ENCODE peak calls at places on chromosomes 12 and 14, in five cellular contexts. Q is upper lobe of right lung, W is H9, I is GM23248, G is tibial nerve. O is an unnamed sample. For H3K4me1 and H3K9me3, the result is how much of the 10 kb centered on the place peaks cover.

GRCh38 chr12:53268637-53269562 is 801 bp downstream of the ESPL1 start:
- DNase-seq in Q (no peak), W (no peak), I (peak), G (no peak), O (no peak)

GRCh38 chr14:79586401-79586800 is 624.9 kb downstream of the DIO2 start:
- DNase-seq in Q (peak), W (no peak), I (no peak), G (no peak), O (no peak)

GRCh38 chr14:87391066-87391465 is 601.9 kb downstream of the GALC start:
- DNase-seq in Q (no peak), W (no peak), I (no peak), G (no peak), O (no peak)

GRCh38 chr12:1914116-1914911 is 4.1 kb downstream of the CACNA2D4 start:
- DNase-seq in Q (no peak), W (peak), I (no peak), G (peak), O (no peak)

GRCh38 chr12:1474567-1475153 is 119.7 kb downstream of the FBXL14 start:
- DNase-seq in Q (no peak), W (no peak), I (peak), G (no peak), O (peak)

GRCh38 chr14:38855513-38855912 is 247.5 kb downstream of the SEC23A start:
- DNase-seq in Q (no peak), W (no peak), I (no peak), G (no peak), O (no peak)

GRCh38 chr14:39857656-39858055 is 425.4 kb upstream of the FBXO33 start:
- DNase-seq in Q (no peak), W (no peak), I (no peak), G (no peak), O (no peak)

GRCh38 chr14:95332641-95333040 is 12.9 kb upstream of the CLMN start:
- DNase-seq in Q (no peak), W (no peak), I (no peak), G (no peak), O (no peak)

GRCh38 chr14:35221462-35221861 is 70.7 kb upstream of the PSMA6 start:
- DNase-seq in Q (no peak), W (no peak), I (peak), G (no peak), O (no peak)

GRCh38 chr14:53399057-53399456 is 245.9 kb upstream of the DDHD1 start:
- DNase-seq in Q (no peak), W (peak), I (peak), G (no peak), O (peak)

GRCh38 chr14:90060965-90061848 is 587 bp upstream of the KCNK13 start:
- DNase-seq in Q (no peak), W (peak), I (peak), G (no peak), O (no peak)

GRCh38 chr14:77580964-77581505 is 35.4 kb downstream of the SPTLC2 start:
- DNase-seq in Q (no peak), W (no peak), I (peak), G (no peak), O (peak)

GRCh38 chr14:97410667-97411286 is 613.6 kb downstream of the VRK1 start:
- DNase-seq in Q (no peak), W (no peak), I (no peak), G (no peak), O (peak)

GRCh38 chr12:45224311-45224710 is 8.4 kb downstream of the ANO6 start:
- DNase-seq in Q (no peak), W (no peak), I (no peak), G (no peak), O (no peak)

GRCh38 chr12:86193931-86194330 is 62.3 kb downstream of the MGAT4C start:
- DNase-seq in Q (no peak), W (no peak), I (no peak), G (no peak), O (peak)

GRCh38 chr12:20704860-20705259 is 9.7 kb downstream of the SLCO1C1 start:
- DNase-seq in Q (no peak), W (no peak), I (no peak), G (no peak), O (peak)

GRCh38 chr14:67187210-67187609 is 2.0 kb upstream of the GARIN2 start:
- DNase-seq in Q (no peak), W (no peak), I (peak), G (no peak), O (peak)

GRCh38 chr12:3333991-3334391 is 157.0 kb upstream of the PRMT8 start:
- DNase-seq in Q (peak), W (no peak), I (no peak), G (no peak), O (no peak)

GRCh38 chr12:55720071-55720564 is at the start of gene RDH5:
- DNase-seq in Q (no peak), W (no peak), I (peak), G (no peak), O (no peak)

GRCh38 chr14:70744631-70745030 is 64.7 kb downstream of the MAP3K9 start:
- DNase-seq in Q (no peak), W (no peak), I (no peak), G (no peak), O (no peak)

GRCh38 chr12:11991604-11992003 is 79.1 kb upstream of the BCL2L14 start:
- DNase-seq in Q (no peak), W (no peak), I (peak), G (no peak), O (no peak)

GRCh38 chr12:123379391-123379790 is 4.5 kb upstream of the KMT5A start:
- DNase-seq in Q (no peak), W (no peak), I (no peak), G (no peak), O (no peak)

GRCh38 chr12:113479193-113479577 is 7.5 kb upstream of the LHX5 start:
- DNase-seq in Q (no peak), W (no peak), I (no peak), G (no peak), O (no peak)

GRCh38 chr12:28033538-28033915 is 61.0 kb upstream of the PTHLH start:
- DNase-seq in Q (no peak), W (no peak), I (peak), G (no peak), O (no peak)

GRCh38 chr12:53543539-53543938 is 36.3 kb upstream of the NPFF start:
- DNase-seq in Q (no peak), W (peak), I (peak), G (peak), O (peak)

GRCh38 chr12:76790564-76791552 is 26.9 kb downstream of the ZDHHC17 start:
- DNase-seq in Q (no peak), W (no peak), I (peak), G (no peak), O (peak)

GRCh38 chr12:11812558-11813421 is 163.3 kb downstream of the ETV6 start:
- DNase-seq in Q (no peak), W (peak), I (peak), G (no peak), O (peak)

GRCh38 chr14:22537436-22538310 is 51.4 kb downstream of the DAD1 start:
- DNase-seq in Q (no peak), W (no peak), I (no peak), G (no peak), O (no peak)

GRCh38 chr12:38102197-38102596 is 214.4 kb upstream of the ALG10B start:
- DNase-seq in Q (no peak), W (no peak), I (no peak), G (no peak), O (no peak)

GRCh38 chr14:81772391-81772790 is 238.7 kb upstream of the SEL1L start:
- DNase-seq in Q (no peak), W (no peak), I (no peak), G (peak), O (no peak)

GRCh38 chr14:85439696-85440328 is 90.1 kb upstream of the FLRT2 start:
- DNase-seq in Q (no peak), W (no peak), I (peak), G (no peak), O (no peak)
- H3K4me1 ChIP-seq in Q (under half), W (under half), I (half or more), G (under half), O (under half)

DNA sequence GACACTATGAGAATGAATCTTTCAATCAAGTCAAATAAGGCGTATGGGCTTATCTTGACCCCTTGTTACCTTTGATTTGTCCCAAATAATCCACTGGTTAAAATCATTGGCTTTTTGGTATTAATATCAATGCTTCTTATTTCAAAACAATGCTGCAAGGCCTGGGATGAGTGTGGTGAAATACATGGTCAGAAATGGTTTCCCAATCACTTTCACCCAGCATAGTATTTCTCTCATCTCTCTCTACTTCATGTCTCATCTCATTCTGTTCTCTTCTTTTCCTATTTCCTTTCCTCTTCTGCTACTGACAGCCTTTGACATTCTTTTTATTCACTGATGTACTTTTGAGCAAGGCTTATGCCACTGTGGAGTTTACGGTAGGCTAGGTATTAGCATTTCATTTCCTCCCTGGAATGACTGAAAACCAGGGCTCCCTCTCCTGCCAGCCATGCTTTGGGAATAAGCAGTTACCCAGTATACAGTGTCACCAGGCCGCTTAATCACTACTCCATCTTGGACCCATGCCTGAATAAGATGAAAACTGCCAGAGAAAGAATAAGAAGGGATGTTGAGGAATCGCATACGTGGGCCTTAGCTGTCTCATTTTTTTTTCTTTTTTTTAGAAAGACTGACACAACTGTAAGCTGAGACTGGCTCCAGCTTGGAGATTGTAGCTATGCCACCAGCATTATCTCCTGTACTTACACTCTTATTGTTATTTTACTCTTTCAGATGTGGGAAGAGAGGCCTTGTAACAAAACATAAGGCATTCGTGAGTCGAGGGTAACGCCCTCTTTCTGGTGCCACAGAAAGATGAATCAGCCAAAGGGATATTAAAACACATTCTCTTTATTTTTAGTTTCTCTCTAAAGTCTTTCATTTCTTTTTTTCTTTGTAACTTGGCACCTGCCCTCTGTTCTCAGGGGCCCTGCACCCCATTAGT is 53.5 kb downstream of the IGF1 start:
- DNase-seq in Q (no peak), W (no peak), I (peak), G (no peak), O (no peak)
- H3K27ac ChIP-seq in Q (no peak), W (no peak), I (peak), G (no peak), O (no peak)

GRCh38 chr12:131349397-131350127 is 361.3 kb upstream of the SFSWAP start:
- DNase-seq in Q (no peak), W (peak), I (no peak), G (no peak), O (no peak)
- H3K9me3 ChIP-seq in Q (under half), W (under half), I (under half), G (under half), O (under half)

DNA sequence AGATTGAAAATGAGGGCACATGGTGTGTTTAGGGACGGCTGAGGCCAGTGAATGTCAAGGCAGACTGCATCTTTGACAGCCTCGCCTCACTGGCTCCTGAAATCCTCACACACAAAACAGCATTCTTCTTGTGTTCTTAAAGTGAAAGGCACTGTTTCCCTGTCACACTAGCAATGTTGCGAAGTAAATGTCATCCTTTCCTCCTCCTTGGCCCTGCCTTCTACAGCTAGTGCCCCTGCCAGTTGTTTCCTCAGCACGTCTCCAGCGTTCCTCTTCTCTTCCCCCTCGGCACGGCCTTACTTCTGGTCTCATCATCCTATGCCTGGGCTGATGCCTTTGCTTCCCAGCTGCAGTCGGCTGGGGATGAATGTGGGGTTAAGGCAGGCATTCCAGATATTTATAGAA is 129.4 kb upstream of the DNM1L start:
- DNase-seq in Q (no peak), W (no peak), I (peak), G (peak), O (peak)
- H3K4me1 ChIP-seq in Q (under half), W (under half), I (under half), G (under half), O (half or more)

DNA sequence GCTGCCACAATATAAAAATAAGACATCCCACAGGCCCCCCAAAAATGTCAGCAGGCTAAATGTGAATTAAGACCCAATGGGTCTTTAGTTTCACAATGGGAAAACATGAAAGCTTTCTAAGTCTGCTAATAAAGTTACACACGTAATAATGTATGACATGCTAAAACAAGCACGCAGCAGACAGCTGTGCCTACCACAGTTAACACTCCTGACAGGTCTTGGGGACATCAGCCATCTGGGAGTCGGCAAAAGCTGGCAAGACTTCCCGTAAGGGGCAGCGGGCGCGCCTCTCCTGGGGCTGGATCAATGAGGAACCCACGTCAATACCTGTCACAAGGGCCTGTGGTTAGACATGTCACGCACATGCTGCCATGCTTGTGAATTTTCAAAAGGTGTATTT is 45.1 kb downstream of the ACTN1 start:
- DNase-seq in Q (no peak), W (no peak), I (no peak), G (no peak), O (no peak)
- H3K27ac ChIP-seq in Q (peak), W (no peak), I (no peak), G (no peak), O (no peak)

O was measured in A673.